ENCODE peak calls at places on chromosomes 4 and X, in seven cellular contexts. One of them, this sample, is unnamed.

GRCh38 chr4:5446595-5446994 is 261.8 kb downstream of the EVC2 start:
- DNase-seq in psoas muscle: no peak
- DNase-seq in suprapubic skin: no peak
- DNase-seq in WTC11: no peak
- DNase-seq in uterus: no peak
- DNase-seq in GM10248: no peak
- DNase-seq in GM20000: no peak
- DNase-seq in this sample: no peak

GRCh38 chr4:86744570-86744969 is 104.6 kb downstream of the SLC10A6 start:
- DNase-seq in psoas muscle: no peak
- DNase-seq in suprapubic skin: no peak
- DNase-seq in WTC11: no peak
- DNase-seq in uterus: no peak
- DNase-seq in GM10248: no peak
- DNase-seq in GM20000: no peak
- DNase-seq in this sample: no peak

GRCh38 chr4:42927946-42928345 is 35.4 kb downstream of the GRXCR1 start:
- DNase-seq in psoas muscle: no peak
- DNase-seq in suprapubic skin: no peak
- DNase-seq in WTC11: no peak
- DNase-seq in uterus: no peak
- DNase-seq in GM10248: no peak
- DNase-seq in GM20000: no peak
- DNase-seq in this sample: no peak

GRCh38 chr4:10461091-10461849 is 4.0 kb upstream of the ZNF518B start:
- DNase-seq in psoas muscle: peak; percentile 67
- DNase-seq in suprapubic skin: no peak
- DNase-seq in WTC11: peak; percentile 68
- DNase-seq in uterus: peak; percentile 39
- DNase-seq in GM10248: peak; percentile 91
- DNase-seq in GM20000: peak; percentile 93
- DNase-seq in this sample: peak; percentile 66

GRCh38 chrX:124023838-124024238 is 62.3 kb downstream of the STAG2 start:
- DNase-seq in psoas muscle: no peak
- DNase-seq in suprapubic skin: no peak
- DNase-seq in WTC11: no peak
- DNase-seq in uterus: no peak
- DNase-seq in GM10248: no peak
- DNase-seq in GM20000: no peak
- DNase-seq in this sample: no peak

GRCh38 chr4:141646969-141647368 is 10.6 kb downstream of the IL15 start:
- DNase-seq in psoas muscle: no peak
- DNase-seq in suprapubic skin: no peak
- DNase-seq in WTC11: no peak
- DNase-seq in uterus: no peak
- DNase-seq in GM10248: no peak
- DNase-seq in GM20000: no peak
- DNase-seq in this sample: no peak

GRCh38 chrX:155505296-155505695 is 46.9 kb upstream of the F8A3 start:
- DNase-seq in psoas muscle: no peak
- DNase-seq in suprapubic skin: no peak
- DNase-seq in WTC11: no peak
- DNase-seq in uterus: no peak
- DNase-seq in GM10248: no peak
- DNase-seq in GM20000: no peak
- DNase-seq in this sample: no peak

GRCh38 chrX:129145382-129145781 is 377.9 kb downstream of the SMARCA1 start:
- DNase-seq in psoas muscle: no peak
- DNase-seq in suprapubic skin: no peak
- DNase-seq in WTC11: no peak
- DNase-seq in uterus: no peak
- DNase-seq in GM10248: no peak
- DNase-seq in GM20000: no peak
- DNase-seq in this sample: no peak

GRCh38 chr4:158869001-158869400 is 100.2 kb downstream of the FNIP2 start:
- DNase-seq in psoas muscle: no peak
- DNase-seq in suprapubic skin: no peak
- DNase-seq in WTC11: no peak
- DNase-seq in uterus: no peak
- DNase-seq in GM10248: no peak
- DNase-seq in GM20000: no peak
- DNase-seq in this sample: no peak

GRCh38 chr4:95516528-95517011 is 32.2 kb downstream of the UNC5C start:
- DNase-seq in psoas muscle: no peak
- DNase-seq in suprapubic skin: no peak
- DNase-seq in WTC11: no peak
- DNase-seq in uterus: peak; percentile 21
- DNase-seq in GM10248: no peak
- DNase-seq in GM20000: no peak
- DNase-seq in this sample: no peak

GRCh38 chr4:54276633-54277426 is 47.7 kb downstream of the PDGFRA start:
- DNase-seq in psoas muscle: no peak
- DNase-seq in suprapubic skin: no peak
- DNase-seq in WTC11: peak; percentile 26
- DNase-seq in uterus: no peak
- DNase-seq in GM10248: no peak
- DNase-seq in GM20000: no peak
- DNase-seq in this sample: peak; percentile 1

GRCh38 chr4:88033309-88033708 is 25.9 kb downstream of the PKD2 start:
- DNase-seq in psoas muscle: no peak
- DNase-seq in suprapubic skin: no peak
- DNase-seq in WTC11: peak; percentile 22
- DNase-seq in uterus: no peak
- DNase-seq in GM10248: peak; percentile 50
- DNase-seq in GM20000: peak; percentile 50
- DNase-seq in this sample: peak; percentile 35

GRCh38 chr4:185120631-185120946 is 22.5 kb upstream of the SLC25A4 start:
- DNase-seq in psoas muscle: no peak
- DNase-seq in suprapubic skin: no peak
- DNase-seq in WTC11: no peak
- DNase-seq in uterus: no peak
- DNase-seq in GM10248: no peak
- DNase-seq in GM20000: no peak
- DNase-seq in this sample: no peak

GRCh38 chrX:115898382-115899001 is 272.1 kb upstream of the AGTR2 start:
- DNase-seq in psoas muscle: peak; percentile 81
- DNase-seq in suprapubic skin: peak; percentile 78
- DNase-seq in WTC11: no peak
- DNase-seq in uterus: peak; percentile 53
- DNase-seq in GM10248: peak; percentile 25
- DNase-seq in GM20000: peak; percentile 5
- DNase-seq in this sample: no peak

GRCh38 chr4:16029329-16029728 is 54.5 kb downstream of the PROM1 start:
- DNase-seq in psoas muscle: no peak
- DNase-seq in suprapubic skin: no peak
- DNase-seq in WTC11: no peak
- DNase-seq in uterus: no peak
- DNase-seq in GM10248: no peak
- DNase-seq in GM20000: no peak
- DNase-seq in this sample: no peak

GRCh38 chr4:118086334-118086733 is 52.0 kb downstream of the NDST3 start:
- DNase-seq in psoas muscle: no peak
- DNase-seq in suprapubic skin: no peak
- DNase-seq in WTC11: no peak
- DNase-seq in uterus: no peak
- DNase-seq in GM10248: no peak
- DNase-seq in GM20000: no peak
- DNase-seq in this sample: no peak

DNA sequence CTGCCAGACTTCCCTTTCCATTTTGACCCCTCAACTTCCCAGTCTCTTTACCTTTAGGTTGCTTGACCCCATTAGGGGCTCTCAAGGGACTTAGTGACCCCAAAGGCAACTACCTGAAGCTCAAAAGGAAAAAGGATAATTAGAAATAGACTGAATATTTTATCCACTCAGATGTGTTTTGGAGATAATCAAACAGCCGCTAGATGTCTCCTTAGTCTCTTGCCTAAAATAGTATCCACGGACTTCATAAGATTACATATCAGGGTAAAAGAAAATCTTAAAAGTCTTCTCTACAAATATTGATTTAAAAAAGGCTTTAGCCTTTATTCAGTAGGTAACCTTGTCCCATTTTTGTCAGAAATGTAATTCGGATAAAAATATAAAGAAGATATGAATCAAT is 21.0 kb upstream of the RHOXF2 start:
- DNase-seq in psoas muscle: no peak
- DNase-seq in suprapubic skin: no peak
- DNase-seq in WTC11: no peak
- DNase-seq in uterus: no peak
- DNase-seq in GM10248: no peak
- DNase-seq in GM20000: no peak
- DNase-seq in this sample: no peak
- TF ChIP-seq CTCF in psoas muscle: no peak
- TF ChIP-seq CTCF in suprapubic skin: no peak
- TF ChIP-seq CTCF in WTC11: no peak
- TF ChIP-seq CTCF in uterus: no peak
- TF ChIP-seq CTCF in GM10248: no peak
- TF ChIP-seq CTCF in GM20000: no peak
- TF ChIP-seq CTCF in this sample: no peak

DNA sequence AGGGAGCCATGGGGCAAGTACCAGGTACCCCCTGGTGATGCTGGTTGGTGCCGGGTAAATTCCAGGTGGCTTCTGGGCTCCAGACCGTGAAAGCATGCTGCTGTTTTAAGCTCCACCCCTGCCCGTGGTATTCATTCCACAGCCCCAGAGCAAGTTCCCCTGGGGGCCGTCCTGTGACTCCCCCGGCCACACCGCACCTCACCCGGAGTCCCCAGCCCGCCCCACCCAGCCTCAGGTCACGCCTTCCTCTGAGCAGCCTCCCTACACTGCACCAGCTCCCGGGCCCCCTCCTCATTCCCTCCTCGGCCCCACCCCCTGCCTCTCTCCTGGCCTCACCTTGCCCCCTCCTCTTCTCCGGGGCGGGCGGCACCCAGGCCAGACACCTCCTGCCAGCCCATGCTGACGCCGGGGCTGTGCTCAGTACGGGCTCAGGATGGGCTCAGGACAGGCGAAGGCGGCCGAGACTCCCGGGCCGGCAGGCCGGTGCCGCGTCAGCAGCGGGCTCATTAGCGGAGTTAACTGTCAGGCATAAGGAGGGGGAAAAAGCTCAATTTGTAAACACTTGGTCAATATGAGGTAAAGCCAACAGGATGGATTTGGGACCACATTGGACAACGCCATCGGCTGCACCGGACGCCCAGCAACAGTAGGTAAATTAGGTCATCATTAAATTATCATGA is 127.4 kb downstream of the FAM53A start:
- DNase-seq in psoas muscle: no peak
- DNase-seq in suprapubic skin: no peak
- DNase-seq in WTC11: peak; percentile 37
- DNase-seq in uterus: no peak
- DNase-seq in GM10248: no peak
- DNase-seq in GM20000: no peak
- DNase-seq in this sample: no peak
- TF ChIP-seq CTCF in psoas muscle: no peak
- TF ChIP-seq CTCF in suprapubic skin: no peak
- TF ChIP-seq CTCF in WTC11: no peak
- TF ChIP-seq CTCF in uterus: no peak
- TF ChIP-seq CTCF in GM10248: no peak
- TF ChIP-seq CTCF in GM20000: no peak
- TF ChIP-seq CTCF in this sample: no peak

GRCh38 chrX:67544871-67545771 is 1.3 kb downstream of the AR start:
- DNase-seq in psoas muscle: peak; percentile 73
- DNase-seq in suprapubic skin: no peak
- DNase-seq in WTC11: peak; percentile 19
- DNase-seq in uterus: peak; percentile 22
- DNase-seq in GM10248: peak; percentile 5
- DNase-seq in GM20000: no peak
- DNase-seq in this sample: peak; percentile 4
- TF ChIP-seq CTCF in psoas muscle: no peak
- TF ChIP-seq CTCF in suprapubic skin: no peak
- TF ChIP-seq CTCF in WTC11: no peak
- TF ChIP-seq CTCF in uterus: no peak
- TF ChIP-seq CTCF in GM10248: no peak
- TF ChIP-seq CTCF in GM20000: no peak
- TF ChIP-seq CTCF in this sample: no peak

DNA sequence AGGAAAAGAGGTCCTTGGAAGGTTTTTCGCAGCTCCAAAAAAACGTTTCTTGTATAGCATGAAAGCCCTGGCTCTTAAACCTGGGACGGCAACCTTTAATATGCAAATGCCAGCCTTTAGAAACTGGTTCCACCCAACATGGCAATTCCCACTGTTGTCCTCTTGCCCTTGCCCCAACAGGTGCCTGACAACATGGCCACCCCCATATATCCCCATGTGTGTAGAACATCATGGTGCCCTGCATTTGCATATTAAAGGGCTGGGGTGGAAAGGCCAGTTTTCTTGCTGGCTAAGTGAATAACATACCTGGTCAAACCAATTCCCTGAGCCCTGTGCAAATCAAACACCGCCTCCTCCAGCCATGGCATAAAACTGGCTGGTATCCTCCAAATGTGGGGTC is 26.0 kb upstream of the GLRA3 start:
- DNase-seq in psoas muscle: no peak
- DNase-seq in suprapubic skin: no peak
- DNase-seq in WTC11: peak; percentile 8
- DNase-seq in uterus: no peak
- DNase-seq in GM10248: no peak
- DNase-seq in GM20000: no peak
- DNase-seq in this sample: no peak
- TF ChIP-seq CTCF in psoas muscle: no peak
- TF ChIP-seq CTCF in suprapubic skin: no peak
- TF ChIP-seq CTCF in WTC11: no peak
- TF ChIP-seq CTCF in uterus: no peak
- TF ChIP-seq CTCF in GM10248: no peak
- TF ChIP-seq CTCF in GM20000: no peak
- TF ChIP-seq CTCF in this sample: no peak

GRCh38 chr4:156593464-156593863 is 378.1 kb downstream of the PDGFC start:
- DNase-seq in psoas muscle: no peak
- DNase-seq in suprapubic skin: no peak
- DNase-seq in WTC11: no peak
- DNase-seq in uterus: no peak
- DNase-seq in GM10248: no peak
- DNase-seq in GM20000: no peak
- DNase-seq in this sample: no peak
- TF ChIP-seq CTCF in psoas muscle: peak; percentile 23
- TF ChIP-seq CTCF in suprapubic skin: no peak
- TF ChIP-seq CTCF in WTC11: no peak
- TF ChIP-seq CTCF in uterus: no peak
- TF ChIP-seq CTCF in GM10248: no peak
- TF ChIP-seq CTCF in GM20000: no peak
- TF ChIP-seq CTCF in this sample: no peak

This sample was measured in neural crest cell.